ENCODE peak calls at places on chromosomes 7 and 10, in nine cellular contexts. One of them, this sample, is unnamed.

GRCh38 chr10:30835146-30835545 is 196.5 kb downstream of the ZNF438 start:
- DNase-seq in NCI-H1105: no peak
- DNase-seq in stimulated activated CD8-positive, alpha-beta memory T cell treated with anti-CD3 and anti-CD28 coated beads, Interleukin-2, amount 100 ng/mL, for 48 hours: no peak
- DNase-seq in skeletal muscle cell: no peak
- DNase-seq in SJSA1: no peak
- DNase-seq in NCI-H1417: no peak
- DNase-seq in NCI-H748 treated with DMSO at 0.1 percent for 48 hours: no peak
- DNase-seq in GM04503: no peak
- DNase-seq in HS-5: no peak
- DNase-seq in this sample: no peak

GRCh38 chr7:51012569-51013217 is 230.0 kb upstream of the GRB10 start:
- DNase-seq in NCI-H1105: no peak
- DNase-seq in stimulated activated CD8-positive, alpha-beta memory T cell treated with anti-CD3 and anti-CD28 coated beads, Interleukin-2, amount 100 ng/mL, for 48 hours: no peak
- DNase-seq in skeletal muscle cell: no peak
- DNase-seq in SJSA1: no peak
- DNase-seq in NCI-H1417: no peak
- DNase-seq in NCI-H748 treated with DMSO at 0.1 percent for 48 hours: no peak
- DNase-seq in GM04503: no peak
- DNase-seq in HS-5: no peak
- DNase-seq in this sample: no peak

GRCh38 chr7:5549096-5549896 is 125.7 kb upstream of the TNRC18 start:
- DNase-seq in NCI-H1105: no peak
- DNase-seq in stimulated activated CD8-positive, alpha-beta memory T cell treated with anti-CD3 and anti-CD28 coated beads, Interleukin-2, amount 100 ng/mL, for 48 hours: no peak
- DNase-seq in skeletal muscle cell: no peak
- DNase-seq in SJSA1: peak
- DNase-seq in NCI-H1417: no peak
- DNase-seq in NCI-H748 treated with DMSO at 0.1 percent for 48 hours: no peak
- DNase-seq in GM04503: no peak
- DNase-seq in HS-5: peak
- DNase-seq in this sample: no peak

GRCh38 chr7:158957921-158958471 is 101.6 kb downstream of the DYNC2I1 start:
- DNase-seq in NCI-H1105: peak
- DNase-seq in stimulated activated CD8-positive, alpha-beta memory T cell treated with anti-CD3 and anti-CD28 coated beads, Interleukin-2, amount 100 ng/mL, for 48 hours: peak
- DNase-seq in skeletal muscle cell: no peak
- DNase-seq in SJSA1: no peak
- DNase-seq in NCI-H1417: peak
- DNase-seq in NCI-H748 treated with DMSO at 0.1 percent for 48 hours: peak
- DNase-seq in GM04503: no peak
- DNase-seq in HS-5: no peak
- DNase-seq in this sample: no peak

GRCh38 chr7:28328161-28328560 is 84.2 kb upstream of the CREB5 start:
- DNase-seq in NCI-H1105: no peak
- DNase-seq in stimulated activated CD8-positive, alpha-beta memory T cell treated with anti-CD3 and anti-CD28 coated beads, Interleukin-2, amount 100 ng/mL, for 48 hours: no peak
- DNase-seq in skeletal muscle cell: no peak
- DNase-seq in SJSA1: no peak
- DNase-seq in NCI-H1417: peak
- DNase-seq in NCI-H748 treated with DMSO at 0.1 percent for 48 hours: peak
- DNase-seq in GM04503: no peak
- DNase-seq in HS-5: no peak
- DNase-seq in this sample: no peak

GRCh38 chr10:98852686-98853085 is 383.0 kb downstream of the HPSE2 start:
- DNase-seq in NCI-H1105: no peak
- DNase-seq in stimulated activated CD8-positive, alpha-beta memory T cell treated with anti-CD3 and anti-CD28 coated beads, Interleukin-2, amount 100 ng/mL, for 48 hours: no peak
- DNase-seq in skeletal muscle cell: no peak
- DNase-seq in SJSA1: no peak
- DNase-seq in NCI-H1417: no peak
- DNase-seq in NCI-H748 treated with DMSO at 0.1 percent for 48 hours: no peak
- DNase-seq in GM04503: no peak
- DNase-seq in HS-5: no peak
- DNase-seq in this sample: no peak

GRCh38 chr7:28608766-28609165 is 196.4 kb downstream of the CREB5 start:
- DNase-seq in NCI-H1105: no peak
- DNase-seq in stimulated activated CD8-positive, alpha-beta memory T cell treated with anti-CD3 and anti-CD28 coated beads, Interleukin-2, amount 100 ng/mL, for 48 hours: no peak
- DNase-seq in skeletal muscle cell: no peak
- DNase-seq in SJSA1: no peak
- DNase-seq in NCI-H1417: no peak
- DNase-seq in NCI-H748 treated with DMSO at 0.1 percent for 48 hours: no peak
- DNase-seq in GM04503: no peak
- DNase-seq in HS-5: no peak
- DNase-seq in this sample: no peak

GRCh38 chr10:80485410-80486135 is 31.5 kb downstream of the TSPAN14 start:
- DNase-seq in NCI-H1105: no peak
- DNase-seq in stimulated activated CD8-positive, alpha-beta memory T cell treated with anti-CD3 and anti-CD28 coated beads, Interleukin-2, amount 100 ng/mL, for 48 hours: no peak
- DNase-seq in skeletal muscle cell: no peak
- DNase-seq in SJSA1: no peak
- DNase-seq in NCI-H1417: no peak
- DNase-seq in NCI-H748 treated with DMSO at 0.1 percent for 48 hours: no peak
- DNase-seq in GM04503: no peak
- DNase-seq in HS-5: no peak
- DNase-seq in this sample: no peak

GRCh38 chr10:89100680-89101079 is 106.4 kb downstream of the CH25H start:
- DNase-seq in NCI-H1105: no peak
- DNase-seq in stimulated activated CD8-positive, alpha-beta memory T cell treated with anti-CD3 and anti-CD28 coated beads, Interleukin-2, amount 100 ng/mL, for 48 hours: no peak
- DNase-seq in skeletal muscle cell: no peak
- DNase-seq in SJSA1: no peak
- DNase-seq in NCI-H1417: no peak
- DNase-seq in NCI-H748 treated with DMSO at 0.1 percent for 48 hours: no peak
- DNase-seq in GM04503: no peak
- DNase-seq in HS-5: no peak
- DNase-seq in this sample: no peak

This sample was measured in NCI-H2107.